ENCODE peak calls at places on chromosomes 6 and 20, in four cellular contexts. One of them, this sample, is unnamed.

GRCh38 chr6:53730767-53731166 is 64.0 kb upstream of the LRRC1 start:
- DNase-seq in upper lobe of right lung: no peak
- DNase-seq in fibroblast of lung: no peak
- DNase-seq in CD8-positive, alpha-beta memory T cell: no peak
- DNase-seq in this sample: no peak

GRCh38 chr20:48703107-48703506 is 124.7 kb downstream of the PREX1 start:
- DNase-seq in upper lobe of right lung: peak; percentile 50
- DNase-seq in fibroblast of lung: no peak
- DNase-seq in CD8-positive, alpha-beta memory T cell: no peak
- DNase-seq in this sample: no peak

GRCh38 chr6:19205076-19205475 is 632.1 kb upstream of the ID4 start:
- DNase-seq in upper lobe of right lung: peak; percentile 44
- DNase-seq in fibroblast of lung: no peak
- DNase-seq in CD8-positive, alpha-beta memory T cell: no peak
- DNase-seq in this sample: no peak

GRCh38 chr6:137896647-137897046 is 29.6 kb downstream of the TNFAIP3 start:
- DNase-seq in upper lobe of right lung: no peak
- DNase-seq in fibroblast of lung: no peak
- DNase-seq in CD8-positive, alpha-beta memory T cell: no peak
- DNase-seq in this sample: no peak

GRCh38 chr20:63561624-63562396 is 7.9 kb downstream of the FNDC11 start:
- DNase-seq in upper lobe of right lung: no peak
- DNase-seq in fibroblast of lung: no peak
- DNase-seq in CD8-positive, alpha-beta memory T cell: no peak
- DNase-seq in this sample: no peak

GRCh38 chr20:2162823-2163166 is 61.2 kb downstream of the STK35 start:
- DNase-seq in upper lobe of right lung: no peak
- DNase-seq in fibroblast of lung: no peak
- DNase-seq in CD8-positive, alpha-beta memory T cell: no peak
- DNase-seq in this sample: no peak

GRCh38 chr20:36384022-36384619 is 78.0 kb downstream of the DLGAP4 start:
- DNase-seq in upper lobe of right lung: no peak
- DNase-seq in fibroblast of lung: peak; percentile 37
- DNase-seq in CD8-positive, alpha-beta memory T cell: peak; percentile 11
- DNase-seq in this sample: peak; percentile 23

GRCh38 chr6:48111143-48111506 is at the start of gene PTCHD4:
- DNase-seq in upper lobe of right lung: no peak
- DNase-seq in fibroblast of lung: peak; percentile 48
- DNase-seq in CD8-positive, alpha-beta memory T cell: no peak
- DNase-seq in this sample: no peak

GRCh38 chr6:150269857-150270223 is 99.0 kb upstream of the IYD start:
- DNase-seq in upper lobe of right lung: no peak
- DNase-seq in fibroblast of lung: no peak
- DNase-seq in CD8-positive, alpha-beta memory T cell: no peak
- DNase-seq in this sample: no peak

GRCh38 chr20:33387177-33387576 is 14.1 kb downstream of the CDK5RAP1 start:
- DNase-seq in upper lobe of right lung: no peak
- DNase-seq in fibroblast of lung: no peak
- DNase-seq in CD8-positive, alpha-beta memory T cell: no peak
- DNase-seq in this sample: no peak

GRCh38 chr6:108250240-108250866 is 10.5 kb downstream of the SNX3 start:
- DNase-seq in upper lobe of right lung: no peak
- DNase-seq in fibroblast of lung: peak; percentile 25
- DNase-seq in CD8-positive, alpha-beta memory T cell: no peak
- DNase-seq in this sample: no peak

GRCh38 chr20:55974491-55975202 is 30.7 kb downstream of the CBLN4 start:
- DNase-seq in upper lobe of right lung: no peak
- DNase-seq in fibroblast of lung: no peak
- DNase-seq in CD8-positive, alpha-beta memory T cell: no peak
- DNase-seq in this sample: no peak

GRCh38 chr20:55977723-55978481 is 27.4 kb downstream of the CBLN4 start:
- DNase-seq in upper lobe of right lung: peak; percentile 69
- DNase-seq in fibroblast of lung: no peak
- DNase-seq in CD8-positive, alpha-beta memory T cell: no peak
- DNase-seq in this sample: no peak

GRCh38 chr20:55978550-55978949 is 26.8 kb downstream of the CBLN4 start:
- DNase-seq in upper lobe of right lung: no peak
- DNase-seq in fibroblast of lung: no peak
- DNase-seq in CD8-positive, alpha-beta memory T cell: no peak
- DNase-seq in this sample: no peak
- H3K9me3 ChIP-seq in upper lobe of right lung: no peaks in the 10 kb centered on the region
- H3K9me3 ChIP-seq in fibroblast of lung: no peaks in the 10 kb centered on the region
- H3K9me3 ChIP-seq in CD8-positive, alpha-beta memory T cell: no peaks in the 10 kb centered on the region
- H3K9me3 ChIP-seq in this sample: no peaks in the 10 kb centered on the region

DNA sequence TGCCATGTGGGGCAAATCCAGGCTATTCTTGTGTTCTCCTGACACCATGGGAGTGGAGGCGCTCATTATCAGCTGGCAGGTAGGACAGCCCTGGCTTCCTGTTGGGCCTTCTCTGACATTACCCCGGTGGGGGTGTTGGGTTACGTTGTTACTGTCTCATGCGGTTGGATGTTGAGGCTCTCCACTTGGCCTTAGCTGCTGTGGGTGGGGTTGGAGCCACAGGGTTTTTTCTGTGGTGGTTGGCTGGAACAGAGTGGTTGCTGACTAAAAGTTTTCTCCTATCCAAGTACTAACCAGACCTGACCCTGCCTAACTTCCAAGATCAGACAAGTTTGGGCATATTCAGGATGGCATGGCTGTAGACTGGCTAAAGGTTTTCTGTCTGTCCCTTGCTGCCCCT is 20.2 kb downstream of the RIPK1 start:
- DNase-seq in upper lobe of right lung: no peak
- DNase-seq in fibroblast of lung: peak; percentile 11
- DNase-seq in CD8-positive, alpha-beta memory T cell: no peak
- DNase-seq in this sample: no peak
- H3K9me3 ChIP-seq in upper lobe of right lung: no peaks in the 10 kb centered on the region
- H3K9me3 ChIP-seq in fibroblast of lung: no peaks in the 10 kb centered on the region
- H3K9me3 ChIP-seq in CD8-positive, alpha-beta memory T cell: no peaks in the 10 kb centered on the region
- H3K9me3 ChIP-seq in this sample: no peaks in the 10 kb centered on the region

DNA sequence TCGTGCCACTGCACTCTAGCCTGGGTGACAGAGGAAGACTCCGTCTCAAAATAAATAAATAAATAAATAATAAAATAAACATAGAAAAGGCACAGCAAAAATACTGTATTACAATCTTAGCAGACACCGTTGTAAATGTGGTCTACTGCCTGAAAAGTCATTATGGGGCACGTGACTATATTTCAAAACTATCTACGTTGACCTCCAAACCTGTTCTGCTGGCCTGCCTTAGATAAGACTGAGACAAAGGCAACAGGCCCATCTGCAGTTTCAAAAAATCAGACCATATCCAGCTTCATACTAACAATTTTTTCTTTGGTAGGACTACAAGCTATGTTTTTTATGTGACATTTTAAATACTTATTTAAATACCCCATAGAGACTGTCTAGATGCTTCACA is 59.1 kb downstream of the AGPAT4 start:
- DNase-seq in upper lobe of right lung: no peak
- DNase-seq in fibroblast of lung: no peak
- DNase-seq in CD8-positive, alpha-beta memory T cell: no peak
- DNase-seq in this sample: no peak
- H3K9me3 ChIP-seq in upper lobe of right lung: no peaks in the 10 kb centered on the region
- H3K9me3 ChIP-seq in fibroblast of lung: no peaks in the 10 kb centered on the region
- H3K9me3 ChIP-seq in CD8-positive, alpha-beta memory T cell: no peaks in the 10 kb centered on the region
- H3K9me3 ChIP-seq in this sample: no peaks in the 10 kb centered on the region

GRCh38 chr20:43755851-43756250 is 29.0 kb upstream of the GTSF1L start:
- DNase-seq in upper lobe of right lung: no peak
- DNase-seq in fibroblast of lung: peak; percentile 57
- DNase-seq in CD8-positive, alpha-beta memory T cell: no peak
- DNase-seq in this sample: no peak
- H3K9me3 ChIP-seq in upper lobe of right lung: no peaks in the 10 kb centered on the region
- H3K9me3 ChIP-seq in fibroblast of lung: no peaks in the 10 kb centered on the region
- H3K9me3 ChIP-seq in CD8-positive, alpha-beta memory T cell: no peaks in the 10 kb centered on the region
- H3K9me3 ChIP-seq in this sample: no peaks in the 10 kb centered on the region

DNA sequence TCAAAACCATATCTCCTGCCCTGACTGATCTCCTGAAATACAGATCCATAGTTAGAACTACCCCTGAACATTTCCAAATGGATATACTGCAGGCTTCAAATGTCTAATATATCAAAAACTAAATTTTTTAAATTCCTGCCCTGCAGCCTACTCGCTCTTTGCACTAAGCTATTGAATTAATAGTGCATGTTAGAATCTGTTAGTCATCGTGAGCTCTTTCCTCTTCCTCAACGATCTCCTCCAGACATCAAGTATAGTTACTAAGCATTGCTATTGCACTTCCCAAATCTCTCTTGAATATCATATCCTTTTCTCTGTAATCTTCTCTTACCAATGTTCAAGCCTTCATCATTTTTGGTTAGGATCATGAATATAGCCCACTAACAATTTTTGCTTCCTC is 26.0 kb upstream of the RSPO3 start:
- DNase-seq in upper lobe of right lung: no peak
- DNase-seq in fibroblast of lung: no peak
- DNase-seq in CD8-positive, alpha-beta memory T cell: no peak
- DNase-seq in this sample: no peak
- H3K9me3 ChIP-seq in upper lobe of right lung: no peaks in the 10 kb centered on the region
- H3K9me3 ChIP-seq in fibroblast of lung: no peaks in the 10 kb centered on the region
- H3K9me3 ChIP-seq in CD8-positive, alpha-beta memory T cell: no peaks in the 10 kb centered on the region
- H3K9me3 ChIP-seq in this sample: no peaks in the 10 kb centered on the region

DNA sequence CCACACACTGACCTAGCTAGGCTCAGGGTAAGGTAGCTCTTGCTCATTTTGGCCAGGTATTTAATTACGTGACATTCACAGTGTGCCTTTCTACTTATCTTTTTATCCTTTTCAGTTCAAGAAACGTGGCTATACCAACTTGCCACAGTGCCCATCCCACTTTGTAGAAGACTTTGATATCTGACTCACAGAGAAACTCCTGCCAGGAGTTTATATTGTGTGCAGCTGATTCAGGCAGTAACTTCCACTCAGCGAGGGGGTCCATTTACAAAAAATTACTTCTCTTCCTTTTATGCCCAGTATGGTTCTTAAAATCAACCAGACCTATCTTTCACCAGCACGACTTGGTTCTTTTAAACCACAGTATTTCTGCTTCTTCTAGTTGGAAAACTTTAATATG is 75.6 kb downstream of the PRL start:
- DNase-seq in upper lobe of right lung: no peak
- DNase-seq in fibroblast of lung: no peak
- DNase-seq in CD8-positive, alpha-beta memory T cell: no peak
- DNase-seq in this sample: no peak
- H3K9me3 ChIP-seq in upper lobe of right lung: no peaks in the 10 kb centered on the region
- H3K9me3 ChIP-seq in fibroblast of lung: no peaks in the 10 kb centered on the region
- H3K9me3 ChIP-seq in CD8-positive, alpha-beta memory T cell: no peaks in the 10 kb centered on the region
- H3K9me3 ChIP-seq in this sample: no peaks in the 10 kb centered on the region

DNA sequence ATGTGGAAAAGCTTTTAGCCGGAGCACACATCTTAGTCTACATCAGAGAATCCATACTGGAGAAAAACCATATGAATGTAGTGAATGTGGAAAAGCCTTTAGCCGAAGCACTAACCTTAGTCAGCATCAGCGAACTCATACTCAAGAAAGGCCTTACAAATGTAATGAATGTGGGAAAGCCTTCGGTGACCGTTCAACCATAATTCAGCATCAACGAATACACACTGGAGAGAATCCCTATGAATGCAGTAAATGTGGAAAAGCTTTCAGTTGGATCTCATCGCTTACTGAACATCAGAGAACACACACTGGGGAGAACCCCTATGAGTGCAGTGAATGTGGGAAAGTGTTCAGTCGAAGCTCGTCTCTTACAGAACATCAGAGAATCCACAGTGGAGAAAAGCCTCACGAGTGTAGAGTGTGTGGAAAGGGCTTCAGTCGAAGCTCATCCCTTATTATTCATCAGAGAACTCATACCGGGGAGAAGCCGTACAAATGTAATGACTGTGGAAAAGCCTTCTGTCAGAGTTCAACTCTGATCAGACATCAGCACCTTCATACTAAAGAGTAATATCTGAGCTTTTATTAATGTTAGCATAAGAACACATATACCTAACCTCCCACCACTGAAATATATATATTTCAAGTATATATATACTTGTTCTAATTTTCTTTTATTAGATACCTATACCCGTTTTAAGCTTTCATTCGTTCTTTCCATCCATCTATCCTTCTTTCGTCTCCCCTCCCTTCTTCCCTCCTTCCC is 12.5 kb downstream of the ZNF391 start:
- DNase-seq in upper lobe of right lung: no peak
- DNase-seq in fibroblast of lung: no peak
- DNase-seq in CD8-positive, alpha-beta memory T cell: no peak
- DNase-seq in this sample: no peak
- H3K9me3 ChIP-seq in upper lobe of right lung: peaks cover 26% of the 10 kb centered on the region
- H3K9me3 ChIP-seq in fibroblast of lung: no peaks in the 10 kb centered on the region
- H3K9me3 ChIP-seq in CD8-positive, alpha-beta memory T cell: peaks cover 19% of the 10 kb centered on the region
- H3K9me3 ChIP-seq in this sample: peaks cover 17% of the 10 kb centered on the region

GRCh38 chr6:111057074-111057752 is 30.1 kb upstream of the SLC16A10 start:
- DNase-seq in upper lobe of right lung: no peak
- DNase-seq in fibroblast of lung: peak; percentile 57
- DNase-seq in CD8-positive, alpha-beta memory T cell: peak; percentile 50
- DNase-seq in this sample: no peak
- H3K9me3 ChIP-seq in upper lobe of right lung: no peaks in the 10 kb centered on the region
- H3K9me3 ChIP-seq in fibroblast of lung: no peaks in the 10 kb centered on the region
- H3K9me3 ChIP-seq in CD8-positive, alpha-beta memory T cell: no peaks in the 10 kb centered on the region
- H3K9me3 ChIP-seq in this sample: no peaks in the 10 kb centered on the region

GRCh38 chr6:128414943-128415342 is 105.5 kb downstream of the PTPRK start:
- DNase-seq in upper lobe of right lung: no peak
- DNase-seq in fibroblast of lung: no peak
- DNase-seq in CD8-positive, alpha-beta memory T cell: no peak
- DNase-seq in this sample: no peak

GRCh38 chr6:128415387-128415786 is 105.0 kb downstream of the PTPRK start:
- DNase-seq in upper lobe of right lung: no peak
- DNase-seq in fibroblast of lung: no peak
- DNase-seq in CD8-positive, alpha-beta memory T cell: no peak
- DNase-seq in this sample: no peak

GRCh38 chr6:128413291-128413690 is 107.1 kb downstream of the PTPRK start:
- DNase-seq in upper lobe of right lung: no peak
- DNase-seq in fibroblast of lung: no peak
- DNase-seq in CD8-positive, alpha-beta memory T cell: no peak
- DNase-seq in this sample: no peak

GRCh38 chr6:128421788-128422187 is 98.6 kb downstream of the PTPRK start:
- DNase-seq in upper lobe of right lung: no peak
- DNase-seq in fibroblast of lung: no peak
- DNase-seq in CD8-positive, alpha-beta memory T cell: no peak
- DNase-seq in this sample: no peak

DNA sequence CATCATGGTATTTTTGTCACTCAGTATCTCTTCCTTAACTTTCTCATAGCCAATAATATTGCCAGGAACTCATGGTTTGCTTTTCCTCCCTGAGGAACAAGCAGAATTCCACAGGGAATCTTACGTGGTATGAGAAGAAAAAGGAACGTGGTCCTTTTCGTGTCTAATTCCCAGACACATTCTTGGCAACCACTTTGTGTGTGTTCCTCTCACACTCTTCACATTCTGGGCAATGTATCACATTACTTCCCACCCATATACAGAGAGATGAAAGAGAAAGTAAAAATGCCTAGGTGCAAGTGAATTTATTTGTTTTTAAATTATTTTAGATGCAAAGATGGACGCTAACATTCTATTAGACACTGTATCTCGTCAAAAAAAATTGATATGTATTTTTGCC is 102.7 kb downstream of the PTPRK start:
- DNase-seq in upper lobe of right lung: no peak
- DNase-seq in fibroblast of lung: peak; percentile 15
- DNase-seq in CD8-positive, alpha-beta memory T cell: no peak
- DNase-seq in this sample: no peak
- H3K9me3 ChIP-seq in upper lobe of right lung: no peaks in the 10 kb centered on the region
- H3K9me3 ChIP-seq in fibroblast of lung: no peaks in the 10 kb centered on the region
- H3K9me3 ChIP-seq in CD8-positive, alpha-beta memory T cell: no peaks in the 10 kb centered on the region
- H3K9me3 ChIP-seq in this sample: no peaks in the 10 kb centered on the region

DNA sequence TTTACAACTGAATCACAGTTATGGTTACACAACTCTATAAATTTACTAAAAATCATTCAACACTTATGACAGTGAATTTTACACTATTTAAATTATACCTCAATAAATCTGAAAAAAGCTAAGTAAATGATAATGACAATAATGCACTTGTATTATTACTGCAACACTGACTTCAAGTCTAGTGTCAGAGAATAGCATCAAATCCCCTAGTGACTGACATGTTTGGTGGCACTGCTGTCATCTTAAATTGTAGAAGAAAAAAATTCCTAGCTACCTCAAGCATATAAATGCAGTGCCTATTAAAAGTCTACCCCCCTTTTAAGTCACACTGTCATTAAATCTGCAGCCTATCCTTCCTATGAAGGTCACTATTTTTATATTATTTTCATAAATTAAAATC is 189.4 kb upstream of the RUNX2 start:
- DNase-seq in upper lobe of right lung: no peak
- DNase-seq in fibroblast of lung: no peak
- DNase-seq in CD8-positive, alpha-beta memory T cell: no peak
- DNase-seq in this sample: no peak
- H3K9me3 ChIP-seq in upper lobe of right lung: no peaks in the 10 kb centered on the region
- H3K9me3 ChIP-seq in fibroblast of lung: no peaks in the 10 kb centered on the region
- H3K9me3 ChIP-seq in CD8-positive, alpha-beta memory T cell: peaks cover 5% of the 10 kb centered on the region
- H3K9me3 ChIP-seq in this sample: peaks cover 3% of the 10 kb centered on the region

This sample was measured in T-helper 17 cell.